ENCODE peak calls at places on chromosome 3, in four cellular contexts. U, G, Y and N are unnamed samples.
A peak's percentile ranks its signal among the peaks of the same experiment; 100 is the strongest.

GRCh38 chr3:12629560-12629959 is 34.4 kb downstream of the RAF1 start:
- DNase-seq in U (no peak), G (no peak), Y (peak; percentile 15), N (no peak)

GRCh38 chr3:58999134-58999778 is 50.6 kb downstream of the CFAP20DC start:
- DNase-seq in U (no peak), G (no peak), Y (no peak), N (no peak)

GRCh38 chr3:187567026-187567425 is 103.2 kb downstream of the SST start:
- DNase-seq in U (no peak), G (no peak), Y (no peak), N (no peak)

GRCh38 chr3:82354181-82354696 is 592.8 kb upstream of the GBE1 start:
- DNase-seq in U (no peak), G (no peak), Y (no peak), N (no peak)

GRCh38 chr3:108489776-108490175 is 20.6 kb downstream of the MYH15 start:
- DNase-seq in U (no peak), G (peak; percentile 52), Y (peak; percentile 71), N (no peak)

GRCh38 chr3:136938334-136938733 is 19.4 kb upstream of the IL20RB start:
- DNase-seq in U (no peak), G (no peak), Y (peak; percentile 23), N (no peak)

GRCh38 chr3:12139111-12139511 is 19.6 kb downstream of the TIMP4 start:
- DNase-seq in U (no peak), G (peak; percentile 68), Y (peak; percentile 78), N (no peak)

GRCh38 chr3:146404451-146404850 is 64.9 kb downstream of the PLSCR2 start:
- DNase-seq in U (no peak), G (no peak), Y (peak; percentile 58), N (no peak)

GRCh38 chr3:153574445-153574844 is 412.4 kb downstream of the RAP2B start:
- DNase-seq in U (no peak), G (no peak), Y (no peak), N (no peak)

GRCh38 chr3:194688946-194689345 is 3.3 kb downstream of the FAM43A start:
- DNase-seq in U (no peak), G (no peak), Y (no peak), N (no peak)

GRCh38 chr3:36317915-36318314 is 62.4 kb upstream of the STAC start:
- DNase-seq in U (no peak), G (no peak), Y (no peak), N (no peak)

GRCh38 chr3:9947025-9947995 is 4.9 kb downstream of the PRRT3 start:
- DNase-seq in U (peak; percentile 89), G (peak; percentile 89), Y (peak; percentile 95), N (peak; percentile 81)

GRCh38 chr3:67033091-67033490 is 35.0 kb downstream of the KBTBD8 start:
- DNase-seq in U (no peak), G (no peak), Y (no peak), N (no peak)

GRCh38 chr3:185687479-185687878 is 101.4 kb downstream of the SENP2 start:
- DNase-seq in U (no peak), G (no peak), Y (peak; percentile 72), N (no peak)

GRCh38 chr3:54146383-54147239 is 24.3 kb downstream of the CACNA2D3 start:
- DNase-seq in U (no peak), G (peak; percentile 36), Y (peak; percentile 52), N (peak; percentile 80)

GRCh38 chr3:119911748-119912147 is 129.8 kb downstream of the NR1I2 start:
- DNase-seq in U (no peak), G (no peak), Y (no peak), N (no peak)

GRCh38 chr3:94420941-94421340 is 358.1 kb downstream of the NSUN3 start:
- DNase-seq in U (no peak), G (no peak), Y (peak; percentile 24), N (no peak)

GRCh38 chr3:53885239-53885638 is 3.3 kb upstream of the ACTR8 start:
- DNase-seq in U (no peak), G (peak; percentile 17), Y (no peak), N (no peak)

GRCh38 chr3:132926098-132926497 is 112.1 kb upstream of the TMEM108 start:
- DNase-seq in U (no peak), G (no peak), Y (no peak), N (no peak)

GRCh38 chr3:167814441-167814951 is 79.0 kb downstream of the SERPINI1 start:
- DNase-seq in U (no peak), G (peak; percentile 78), Y (peak; percentile 80), N (peak; percentile 50)

GRCh38 chr3:74614133-74614967 is at the start of gene CNTN3:
- DNase-seq in U (peak; percentile 61), G (no peak), Y (no peak), N (peak; percentile 47)

GRCh38 chr3:66406186-66406585 is 94.6 kb downstream of the LRIG1 start:
- DNase-seq in U (peak; percentile 87), G (no peak), Y (no peak), N (no peak)

GRCh38 chr3:103295974-103296570 is 861.3 kb downstream of the ZPLD1 start:
- DNase-seq in U (no peak), G (peak; percentile 18), Y (peak; percentile 50), N (no peak)

DNA sequence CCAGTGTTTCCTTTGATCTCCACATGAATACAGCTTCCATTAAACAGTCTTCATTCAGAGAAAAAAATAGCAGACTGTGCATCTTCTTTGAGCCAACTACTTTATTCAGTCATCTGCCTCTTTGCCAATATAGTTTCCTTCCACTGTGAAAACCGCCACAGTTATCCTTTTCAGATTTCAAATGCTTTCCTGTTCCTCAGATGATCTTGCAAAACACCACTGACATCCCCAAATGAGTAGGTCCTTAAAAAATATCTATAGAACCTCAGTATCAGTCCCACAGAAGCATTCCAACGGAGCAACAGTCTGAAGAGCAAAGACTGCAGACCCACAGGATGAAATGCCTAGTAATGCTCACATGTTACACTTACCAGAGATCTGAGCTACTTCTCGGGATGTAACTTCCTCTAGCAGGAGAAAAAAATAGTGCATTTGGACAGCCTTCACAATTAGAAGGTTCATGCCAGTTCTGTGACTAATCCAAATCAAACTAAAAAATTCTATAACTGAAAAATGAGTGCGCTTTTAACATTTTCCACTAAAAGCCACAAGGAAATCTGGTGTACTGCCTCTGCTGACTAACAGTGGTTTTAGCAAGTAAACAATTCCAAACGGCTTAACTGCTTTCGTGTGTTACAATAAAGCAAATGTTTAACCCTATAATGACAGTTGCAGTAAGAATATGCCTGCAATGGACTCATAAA is at the start of gene ANKRD28:
- DNase-seq in U (no peak), G (peak; percentile 89), Y (peak; percentile 98), N (no peak)
- H3K4me3 ChIP-seq in U (peak within 1 kb of the TSS; percentile 47), G (peak within 1 kb of the TSS; percentile 45), Y (peak within 1 kb of the TSS; percentile 68), N (peak within 1 kb of the TSS; percentile 84)

GRCh38 chr3:46976326-46977190 is at the start of gene CCDC12:
- DNase-seq in U (peak; percentile 99), G (peak; percentile 97), Y (peak; percentile 98), N (peak; percentile 96)
- H3K4me1 ChIP-seq in U (peaks cover 33% of the 10 kb centered on the region), G (peaks cover 51% of the 10 kb centered on the region), Y (peaks cover 29% of the 10 kb centered on the region), N (peaks cover 1% of the 10 kb centered on the region)

GRCh38 chr3:24678441-24678865 is 183.8 kb upstream of the THRB start:
- DNase-seq in U (no peak), G (no peak), Y (peak; percentile 93), N (no peak)

GRCh38 chr3:24674261-24674660 is 179.6 kb upstream of the THRB start:
- DNase-seq in U (no peak), G (no peak), Y (no peak), N (no peak)

GRCh38 chr3:24680214-24680967 is 185.7 kb upstream of the THRB start:
- DNase-seq in U (peak; percentile 77), G (peak; percentile 58), Y (peak; percentile 77), N (peak; percentile 79)

GRCh38 chr3:24679429-24679828 is 184.8 kb upstream of the THRB start:
- DNase-seq in U (no peak), G (no peak), Y (no peak), N (no peak)

GRCh38 chr3:24678021-24678420 is 183.4 kb upstream of the THRB start:
- DNase-seq in U (no peak), G (no peak), Y (no peak), N (no peak)
- H3K4me3 ChIP-seq in U (peak overlapping the region; percentile 7), G (no peak overlapping the region), Y (peak overlapping the region; percentile 60), N (peak overlapping the region; percentile 34)

GRCh38 chr3:61684386-61684785 is 123.0 kb downstream of the PTPRG start:
- DNase-seq in U (no peak), G (no peak), Y (no peak), N (no peak)

GRCh38 chr3:61687206-61687605 is 125.8 kb downstream of the PTPRG start:
- DNase-seq in U (no peak), G (no peak), Y (no peak), N (no peak)

GRCh38 chr3:61686228-61686648 is 124.9 kb downstream of the PTPRG start:
- DNase-seq in U (no peak), G (no peak), Y (no peak), N (no peak)

GRCh38 chr3:61687663-61688306 is 126.4 kb downstream of the PTPRG start:
- DNase-seq in U (no peak), G (no peak), Y (no peak), N (no peak)

DNA sequence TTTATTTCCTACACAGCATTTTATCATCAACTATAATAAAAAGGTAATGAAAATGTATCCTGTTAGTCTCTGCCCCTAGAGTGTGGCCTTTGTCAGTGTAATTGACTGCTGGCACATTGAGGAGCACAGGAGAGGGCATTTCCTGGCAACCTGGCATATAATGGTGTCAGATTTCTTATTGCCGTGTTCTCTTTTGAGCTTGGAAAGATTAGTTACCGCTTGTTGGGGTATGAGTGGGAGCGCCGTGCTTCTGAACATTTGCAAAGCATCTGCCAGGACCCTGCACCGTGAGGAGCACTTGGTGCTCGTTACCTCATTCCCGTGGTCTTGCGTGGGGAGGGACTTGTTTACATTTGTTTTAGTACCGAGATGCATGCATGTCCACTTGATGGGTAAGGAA is 124.4 kb downstream of the PTPRG start:
- DNase-seq in U (no peak), G (no peak), Y (no peak), N (no peak)
- H3K4me1 ChIP-seq in U (peaks cover 26% of the 10 kb centered on the region), G (peaks cover 7% of the 10 kb centered on the region), Y (no peaks in the 10 kb centered on the region), N (peaks cover 4% of the 10 kb centered on the region)

DNA sequence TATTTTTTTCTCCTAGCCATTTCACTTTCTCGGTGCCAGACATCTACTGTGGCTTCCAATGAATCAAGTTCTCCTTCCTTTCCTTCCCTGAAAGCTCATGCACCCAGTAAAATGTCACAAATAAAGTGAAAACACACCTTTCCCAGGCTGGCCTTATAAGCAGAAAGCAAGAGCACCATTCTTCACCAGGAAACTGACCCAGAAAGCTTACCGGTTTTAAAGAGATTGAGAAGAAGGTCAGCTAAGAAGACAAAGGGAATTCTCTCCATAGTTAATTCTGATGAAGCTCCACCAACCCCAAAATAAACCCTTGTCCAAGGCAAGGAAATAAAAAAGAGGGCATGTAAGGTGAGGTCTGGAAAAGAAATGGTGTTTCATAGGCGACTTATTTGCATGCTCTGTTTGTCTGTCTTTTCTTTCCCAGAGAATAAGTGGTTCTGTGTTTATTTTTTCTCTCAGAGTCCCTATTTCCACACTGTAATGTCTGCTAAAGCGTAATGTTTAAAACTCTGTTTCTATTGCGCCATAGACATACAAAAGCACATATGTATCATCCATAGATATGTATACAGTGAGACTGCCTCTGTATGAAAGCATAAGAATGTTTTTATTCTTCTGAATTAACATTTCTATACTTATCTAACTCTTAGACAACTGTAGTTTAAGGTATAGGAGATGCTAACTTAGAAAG is 2.8 kb downstream of the LSAMP start:
- DNase-seq in U (no peak), G (no peak), Y (no peak), N (no peak)
- H3K4me3 ChIP-seq in U (no peak overlapping the region), G (no peak overlapping the region), Y (no peak overlapping the region), N (no peak overlapping the region)